ENCODE peak calls at places on chromosomes 7 and 10, in eight cellular contexts. One of them, this sample, is unnamed.

GRCh38 chr7:93854480-93854879 is 36.1 kb downstream of the TFPI2 start:
- DNase-seq in OCI-LY7: no peak
- DNase-seq in psoas muscle: no peak
- DNase-seq in HL-60: no peak
- DNase-seq in left ventricle myocardium inferior: no peak
- DNase-seq in endodermal cell: no peak
- DNase-seq in ascending aorta: no peak
- DNase-seq in hepatocyte: no peak
- DNase-seq in this sample: no peak

GRCh38 chr10:102673961-102674511 is 29.8 kb downstream of the TRIM8 start:
- DNase-seq in OCI-LY7: no peak
- DNase-seq in hepatocyte: peak; percentile 52
- DNase-seq in psoas muscle: peak; percentile 77
- DNase-seq in ascending aorta: peak; percentile 31
- DNase-seq in HL-60: peak; percentile 23
- DNase-seq in left ventricle myocardium inferior: peak; percentile 70
- DNase-seq in endodermal cell: peak; percentile 63
- DNase-seq in this sample: peak; percentile 45

GRCh38 chr7:39054731-39055130 is 77.0 kb downstream of the POU6F2 start:
- DNase-seq in OCI-LY7: no peak
- DNase-seq in hepatocyte: no peak
- DNase-seq in left ventricle myocardium inferior: no peak
- DNase-seq in ascending aorta: no peak
- DNase-seq in endodermal cell: no peak
- DNase-seq in HL-60: no peak
- DNase-seq in psoas muscle: no peak
- DNase-seq in this sample: no peak

GRCh38 chr7:139993169-139993568 is 69.6 kb downstream of the PARP12 start:
- DNase-seq in psoas muscle: no peak
- DNase-seq in OCI-LY7: no peak
- DNase-seq in ascending aorta: no peak
- DNase-seq in HL-60: no peak
- DNase-seq in left ventricle myocardium inferior: no peak
- DNase-seq in endodermal cell: no peak
- DNase-seq in hepatocyte: no peak
- DNase-seq in this sample: no peak

GRCh38 chr7:111329367-111330234 is 232.7 kb downstream of the IMMP2L start:
- DNase-seq in OCI-LY7: no peak
- DNase-seq in psoas muscle: no peak
- DNase-seq in ascending aorta: no peak
- DNase-seq in endodermal cell: no peak
- DNase-seq in HL-60: no peak
- DNase-seq in left ventricle myocardium inferior: no peak
- DNase-seq in hepatocyte: no peak
- DNase-seq in this sample: no peak

GRCh38 chr10:99396471-99396870 is 34.0 kb downstream of the GOT1 start:
- DNase-seq in psoas muscle: no peak
- DNase-seq in HL-60: no peak
- DNase-seq in hepatocyte: peak; percentile 36
- DNase-seq in ascending aorta: no peak
- DNase-seq in endodermal cell: peak; percentile 28
- DNase-seq in OCI-LY7: no peak
- DNase-seq in left ventricle myocardium inferior: no peak
- DNase-seq in this sample: no peak

GRCh38 chr10:7572435-7572834 is 94.3 kb downstream of the ITIH5 start:
- DNase-seq in hepatocyte: peak; percentile 40
- DNase-seq in HL-60: no peak
- DNase-seq in OCI-LY7: no peak
- DNase-seq in left ventricle myocardium inferior: no peak
- DNase-seq in psoas muscle: no peak
- DNase-seq in ascending aorta: no peak
- DNase-seq in endodermal cell: no peak
- DNase-seq in this sample: no peak

GRCh38 chr10:132714096-132714721 is 71.7 kb downstream of the NKX6-2 start:
- DNase-seq in endodermal cell: peak; percentile 80
- DNase-seq in ascending aorta: no peak
- DNase-seq in psoas muscle: peak; percentile 50
- DNase-seq in left ventricle myocardium inferior: peak; percentile 16
- DNase-seq in HL-60: no peak
- DNase-seq in hepatocyte: no peak
- DNase-seq in OCI-LY7: no peak
- DNase-seq in this sample: peak; percentile 72

GRCh38 chr7:139490130-139490529 is 6.7 kb upstream of the KLRG2 start:
- DNase-seq in ascending aorta: no peak
- DNase-seq in left ventricle myocardium inferior: no peak
- DNase-seq in hepatocyte: no peak
- DNase-seq in OCI-LY7: no peak
- DNase-seq in HL-60: no peak
- DNase-seq in psoas muscle: no peak
- DNase-seq in endodermal cell: no peak
- DNase-seq in this sample: no peak

GRCh38 chr10:78457804-78458483 is 424.3 kb downstream of the RPS24 start:
- DNase-seq in OCI-LY7: no peak
- DNase-seq in endodermal cell: peak; percentile 10
- DNase-seq in psoas muscle: no peak
- DNase-seq in hepatocyte: no peak
- DNase-seq in left ventricle myocardium inferior: no peak
- DNase-seq in ascending aorta: no peak
- DNase-seq in HL-60: no peak
- DNase-seq in this sample: no peak

GRCh38 chr10:54094321-54094720 is 706.7 kb downstream of the PCDH15 start:
- DNase-seq in psoas muscle: no peak
- DNase-seq in OCI-LY7: no peak
- DNase-seq in HL-60: no peak
- DNase-seq in hepatocyte: peak; percentile 19
- DNase-seq in left ventricle myocardium inferior: no peak
- DNase-seq in endodermal cell: no peak
- DNase-seq in ascending aorta: no peak
- DNase-seq in this sample: no peak

GRCh38 chr7:69622014-69622818 is 23.9 kb downstream of the AUTS2 start:
- DNase-seq in ascending aorta: no peak
- DNase-seq in OCI-LY7: no peak
- DNase-seq in psoas muscle: no peak
- DNase-seq in hepatocyte: no peak
- DNase-seq in endodermal cell: no peak
- DNase-seq in HL-60: no peak
- DNase-seq in left ventricle myocardium inferior: no peak
- DNase-seq in this sample: no peak

GRCh38 chr7:105580022-105580740 is 1.1 kb downstream of the EFCAB10 start:
- DNase-seq in ascending aorta: no peak
- DNase-seq in hepatocyte: no peak
- DNase-seq in left ventricle myocardium inferior: no peak
- DNase-seq in endodermal cell: peak; percentile 58
- DNase-seq in psoas muscle: no peak
- DNase-seq in OCI-LY7: no peak
- DNase-seq in HL-60: no peak
- DNase-seq in this sample: no peak

GRCh38 chr7:131328387-131329175 is 905 bp downstream of the MKLN1 start:
- DNase-seq in endodermal cell: no peak
- DNase-seq in hepatocyte: no peak
- DNase-seq in HL-60: no peak
- DNase-seq in psoas muscle: no peak
- DNase-seq in left ventricle myocardium inferior: no peak
- DNase-seq in ascending aorta: no peak
- DNase-seq in OCI-LY7: no peak
- DNase-seq in this sample: no peak

GRCh38 chr10:132418520-132419416 is 21.8 kb downstream of the PWWP2B start:
- DNase-seq in left ventricle myocardium inferior: no peak
- DNase-seq in ascending aorta: no peak
- DNase-seq in OCI-LY7: peak; percentile 48
- DNase-seq in endodermal cell: peak; percentile 96
- DNase-seq in psoas muscle: peak; percentile 79
- DNase-seq in hepatocyte: peak; percentile 84
- DNase-seq in HL-60: peak; percentile 75
- DNase-seq in this sample: peak; percentile 98

GRCh38 chr10:47294057-47294456 is 5.9 kb upstream of the GDF10 start:
- DNase-seq in hepatocyte: no peak
- DNase-seq in ascending aorta: no peak
- DNase-seq in OCI-LY7: no peak
- DNase-seq in psoas muscle: no peak
- DNase-seq in HL-60: no peak
- DNase-seq in endodermal cell: peak; percentile 17
- DNase-seq in left ventricle myocardium inferior: no peak
- DNase-seq in this sample: peak; percentile 6

GRCh38 chr7:154902600-154903082 is 100.3 kb downstream of the PAXIP1 start:
- DNase-seq in OCI-LY7: no peak
- DNase-seq in ascending aorta: no peak
- DNase-seq in hepatocyte: no peak
- DNase-seq in left ventricle myocardium inferior: no peak
- DNase-seq in endodermal cell: no peak
- DNase-seq in psoas muscle: no peak
- DNase-seq in HL-60: no peak
- DNase-seq in this sample: no peak

GRCh38 chr10:100008708-100009282 is 952 bp downstream of the DNMBP start:
- DNase-seq in psoas muscle: no peak
- DNase-seq in ascending aorta: no peak
- DNase-seq in OCI-LY7: peak; percentile 31
- DNase-seq in HL-60: no peak
- DNase-seq in endodermal cell: no peak
- DNase-seq in left ventricle myocardium inferior: no peak
- DNase-seq in hepatocyte: no peak
- DNase-seq in this sample: no peak

GRCh38 chr7:142716596-142716995 is 32.7 kb upstream of the PRSS1 start:
- DNase-seq in OCI-LY7: no peak
- DNase-seq in psoas muscle: no peak
- DNase-seq in hepatocyte: no peak
- DNase-seq in HL-60: no peak
- DNase-seq in endodermal cell: no peak
- DNase-seq in left ventricle myocardium inferior: no peak
- DNase-seq in ascending aorta: no peak
- DNase-seq in this sample: no peak

GRCh38 chr10:132881186-132881920 is 61.0 kb downstream of the CFAP46 start:
- DNase-seq in psoas muscle: peak; percentile 37
- DNase-seq in endodermal cell: no peak
- DNase-seq in OCI-LY7: no peak
- DNase-seq in hepatocyte: no peak
- DNase-seq in HL-60: no peak
- DNase-seq in left ventricle myocardium inferior: no peak
- DNase-seq in ascending aorta: no peak
- DNase-seq in this sample: no peak

DNA sequence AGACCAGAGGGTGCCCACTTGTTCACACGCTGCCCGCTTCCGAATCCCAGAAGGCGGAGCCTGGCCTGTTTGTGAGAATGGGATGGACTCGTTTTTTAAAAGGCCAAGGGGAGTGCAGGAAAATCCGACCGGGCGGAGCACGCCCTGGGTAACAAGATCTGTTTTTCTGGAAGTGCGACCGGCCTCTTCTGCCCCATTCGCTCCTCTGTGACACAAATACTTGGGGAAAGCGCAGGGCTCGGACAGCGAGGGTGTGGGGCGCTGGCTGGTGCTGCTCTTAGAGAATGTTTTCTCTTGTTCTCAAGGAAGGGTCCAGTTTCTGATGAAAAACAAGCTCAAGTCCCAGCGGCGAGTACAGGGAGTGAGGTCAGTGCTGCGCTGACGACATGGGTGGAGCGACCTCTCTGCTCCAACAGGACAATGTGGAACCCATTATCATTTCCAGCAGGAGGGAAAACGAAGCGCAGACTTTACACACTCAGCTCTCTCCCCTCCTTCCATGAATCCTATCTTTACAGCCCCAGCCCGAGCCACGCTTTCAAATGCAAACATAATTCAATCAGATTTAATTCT is 1.3 kb downstream of the RADIL start:
- DNase-seq in HL-60: no peak
- DNase-seq in hepatocyte: peak; percentile 55
- DNase-seq in OCI-LY7: no peak
- DNase-seq in left ventricle myocardium inferior: peak; percentile 72
- DNase-seq in psoas muscle: peak; percentile 82
- DNase-seq in endodermal cell: peak; percentile 85
- DNase-seq in ascending aorta: peak; percentile 37
- DNase-seq in this sample: peak; percentile 71
- H3K27ac ChIP-seq in HL-60: no peak overlapping the region
- H3K27ac ChIP-seq in hepatocyte: peak overlapping the region; percentile 57
- H3K27ac ChIP-seq in OCI-LY7: no peak overlapping the region
- H3K27ac ChIP-seq in left ventricle myocardium inferior: peak overlapping the region; percentile 86
- H3K27ac ChIP-seq in psoas muscle: peak overlapping the region; percentile 68
- H3K27ac ChIP-seq in endodermal cell: peak overlapping the region; percentile 79
- H3K27ac ChIP-seq in ascending aorta: peak overlapping the region; percentile 82
- H3K27ac ChIP-seq in this sample: no peak overlapping the region

GRCh38 chr10:77290528-77291155 is 347.0 kb downstream of the KCNMA1 start:
- DNase-seq in hepatocyte: peak; percentile 32
- DNase-seq in left ventricle myocardium inferior: no peak
- DNase-seq in ascending aorta: no peak
- DNase-seq in psoas muscle: no peak
- DNase-seq in OCI-LY7: no peak
- DNase-seq in HL-60: no peak
- DNase-seq in endodermal cell: no peak
- DNase-seq in this sample: no peak
- H3K27ac ChIP-seq in hepatocyte: peak overlapping the region; percentile 44
- H3K27ac ChIP-seq in left ventricle myocardium inferior: no peak overlapping the region
- H3K27ac ChIP-seq in ascending aorta: peak overlapping the region; percentile 52
- H3K27ac ChIP-seq in psoas muscle: no peak overlapping the region
- H3K27ac ChIP-seq in OCI-LY7: no peak overlapping the region
- H3K27ac ChIP-seq in HL-60: no peak overlapping the region
- H3K27ac ChIP-seq in endodermal cell: peak overlapping the region; percentile 70
- H3K27ac ChIP-seq in this sample: no peak overlapping the region

GRCh38 chr10:81865581-81865980 is 9.4 kb upstream of the NRG3 start:
- DNase-seq in psoas muscle: no peak
- DNase-seq in ascending aorta: no peak
- DNase-seq in hepatocyte: no peak
- DNase-seq in left ventricle myocardium inferior: no peak
- DNase-seq in OCI-LY7: no peak
- DNase-seq in endodermal cell: peak; percentile 47
- DNase-seq in HL-60: no peak
- DNase-seq in this sample: no peak
- H3K27ac ChIP-seq in psoas muscle: no peak overlapping the region
- H3K27ac ChIP-seq in ascending aorta: no peak overlapping the region
- H3K27ac ChIP-seq in hepatocyte: no peak overlapping the region
- H3K27ac ChIP-seq in left ventricle myocardium inferior: no peak overlapping the region
- H3K27ac ChIP-seq in OCI-LY7: no peak overlapping the region
- H3K27ac ChIP-seq in endodermal cell: no peak overlapping the region
- H3K27ac ChIP-seq in HL-60: no peak overlapping the region
- H3K27ac ChIP-seq in this sample: no peak overlapping the region

GRCh38 chr10:45253183-45253914 is 62.1 kb downstream of the OR13A1 start:
- DNase-seq in ascending aorta: no peak
- DNase-seq in endodermal cell: no peak
- DNase-seq in psoas muscle: no peak
- DNase-seq in HL-60: no peak
- DNase-seq in hepatocyte: no peak
- DNase-seq in left ventricle myocardium inferior: no peak
- DNase-seq in OCI-LY7: no peak
- DNase-seq in this sample: no peak

GRCh38 chr10:45257615-45258014 is 57.8 kb downstream of the OR13A1 start:
- DNase-seq in OCI-LY7: no peak
- DNase-seq in HL-60: no peak
- DNase-seq in left ventricle myocardium inferior: no peak
- DNase-seq in ascending aorta: no peak
- DNase-seq in psoas muscle: no peak
- DNase-seq in hepatocyte: no peak
- DNase-seq in endodermal cell: no peak
- DNase-seq in this sample: no peak

DNA sequence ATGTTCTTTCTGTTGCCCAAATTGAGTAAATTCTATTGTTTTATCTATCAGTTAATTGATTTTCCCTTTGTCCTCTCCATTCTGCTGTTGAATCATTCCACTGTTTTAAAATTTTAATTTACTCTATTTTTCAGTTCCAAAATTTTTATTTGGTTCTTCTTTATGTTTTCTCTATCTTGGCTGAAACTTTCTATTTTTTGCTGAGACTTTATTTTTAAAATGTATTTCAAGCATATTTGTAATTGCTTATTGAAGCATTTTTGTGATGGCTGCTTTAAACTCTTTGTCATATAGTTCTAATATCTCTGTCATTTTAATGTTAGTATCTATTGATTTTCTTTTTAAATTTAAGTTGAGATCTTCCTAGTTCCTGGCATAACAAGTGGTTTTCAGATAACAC is 60.5 kb downstream of the OR13A1 start:
- DNase-seq in psoas muscle: no peak
- DNase-seq in left ventricle myocardium inferior: no peak
- DNase-seq in hepatocyte: no peak
- DNase-seq in endodermal cell: no peak
- DNase-seq in OCI-LY7: no peak
- DNase-seq in ascending aorta: no peak
- DNase-seq in HL-60: no peak
- DNase-seq in this sample: no peak
- H3K27ac ChIP-seq in psoas muscle: no peak overlapping the region
- H3K27ac ChIP-seq in left ventricle myocardium inferior: no peak overlapping the region
- H3K27ac ChIP-seq in hepatocyte: no peak overlapping the region
- H3K27ac ChIP-seq in endodermal cell: no peak overlapping the region
- H3K27ac ChIP-seq in OCI-LY7: no peak overlapping the region
- H3K27ac ChIP-seq in ascending aorta: no peak overlapping the region
- H3K27ac ChIP-seq in HL-60: no peak overlapping the region
- H3K27ac ChIP-seq in this sample: no peak overlapping the region

This sample was measured in H9.